ENCODE peak calls at places on chromosomes 1 and 21, in ten cellular contexts. K, P, B, I, M, J, T, C, V and L are unnamed samples.

GRCh38 chr1:247210062-247210385 is 38.2 kb upstream of the ZNF124 start:
- DNase-seq in M (no peak), V (no peak), T (peak; percentile 4), K (no peak), I (no peak), C (no peak), B (no peak), P (no peak), J (no peak), L (no peak)

GRCh38 chr21:18443085-18443484 is 39.5 kb upstream of the TMPRSS15 start:
- DNase-seq in J (no peak), T (no peak), P (no peak), C (no peak), B (no peak), V (no peak), I (no peak), M (no peak), K (no peak), L (no peak)

GRCh38 chr1:27358038-27358927 is 8.5 kb downstream of the MAP3K6 start:
- DNase-seq in J (no peak), T (no peak), M (no peak), K (no peak), P (no peak), B (no peak), V (no peak), I (no peak), C (no peak), L (no peak)

GRCh38 chr1:154324669-154325582 is at the start of gene ATP8B2:
- DNase-seq in J (peak; percentile 74), C (peak; percentile 55), M (peak; percentile 93), I (peak; percentile 75), P (peak; percentile 84), K (no peak), T (peak; percentile 47), V (peak; percentile 66), B (peak; percentile 85), L (peak; percentile 91)

GRCh38 chr1:184386271-184387068 is at the start of gene C1orf21:
- DNase-seq in K (peak; percentile 51), P (peak; percentile 70), B (peak; percentile 87), T (peak; percentile 77), M (peak; percentile 93), I (peak; percentile 49), V (peak; percentile 34), J (peak; percentile 69), C (peak; percentile 74), L (peak; percentile 82)

GRCh38 chr21:33244082-33244780 is 14.5 kb downstream of the IFNAR2 start:
- DNase-seq in I (no peak), C (no peak), P (no peak), M (no peak), V (no peak), J (no peak), B (no peak), T (no peak), K (no peak), L (no peak)

GRCh38 chr1:75723989-75724471 is 479 bp upstream of the ACADM start:
- DNase-seq in V (peak; percentile 45), P (peak; percentile 68), T (peak; percentile 87), M (peak; percentile 91), K (peak; percentile 76), C (peak; percentile 89), J (peak; percentile 72), B (peak; percentile 82), I (peak; percentile 58), L (peak; percentile 84)

GRCh38 chr21:41199123-41199522 is 31.2 kb downstream of the BACE2 start:
- DNase-seq in C (no peak), I (no peak), K (no peak), J (no peak), T (no peak), V (no peak), P (no peak), B (no peak), M (no peak), L (no peak)

GRCh38 chr1:99445486-99445885 is 181.2 kb downstream of the PLPPR4 start:
- DNase-seq in B (no peak), P (no peak), J (no peak), C (no peak), T (no peak), M (no peak), I (no peak), K (no peak), V (no peak), L (no peak)

GRCh38 chr1:245155186-245156040 is 628 bp downstream of the KIF26B start:
- DNase-seq in M (peak; percentile 60), C (peak; percentile 34), T (peak; percentile 45), J (no peak), K (no peak), I (no peak), V (no peak), B (peak; percentile 24), P (no peak), L (peak; percentile 12)

GRCh38 chr1:52414942-52415341 is 10.5 kb downstream of the PRPF38A start:
- DNase-seq in T (no peak), V (no peak), M (no peak), B (no peak), J (no peak), P (no peak), C (no peak), K (no peak), I (no peak), L (no peak)

GRCh38 chr1:32247452-32247851 is 430 bp downstream of the FAM167B start:
- DNase-seq in P (no peak), I (no peak), V (no peak), J (no peak), M (no peak), C (no peak), B (no peak), T (no peak), K (no peak), L (no peak)

GRCh38 chr1:28144203-28145135 is 32.0 kb downstream of the PTAFR start:
- DNase-seq in V (no peak), I (no peak), T (peak; percentile 29), B (peak; percentile 75), K (peak; percentile 91), M (no peak), J (no peak), P (peak; percentile 13), C (no peak), L (peak; percentile 68)

GRCh38 chr1:180269848-180270766 is 40.0 kb downstream of the LHX4 start:
- DNase-seq in J (no peak), T (peak; percentile 27), V (no peak), I (no peak), M (peak; percentile 85), C (no peak), B (no peak), K (no peak), P (no peak), L (no peak)

GRCh38 chr1:219990782-219991510 is 55.4 kb downstream of the EPRS1 start:
- DNase-seq in J (no peak), P (no peak), V (no peak), K (no peak), I (no peak), M (peak; percentile 61), B (peak; percentile 38), C (no peak), T (peak; percentile 33), L (no peak)

GRCh38 chr1:30847358-30847972 is 61.1 kb downstream of the SDC3 start:
- DNase-seq in B (no peak), M (peak; percentile 73), C (peak; percentile 62), V (no peak), T (peak; percentile 88), J (no peak), K (no peak), I (no peak), P (no peak), L (no peak)

GRCh38 chr1:68104155-68104554 is 53.7 kb upstream of the DIRAS3 start:
- DNase-seq in B (no peak), I (no peak), V (no peak), P (no peak), T (no peak), C (no peak), K (no peak), M (no peak), J (no peak), L (no peak)

GRCh38 chr1:5897281-5897680 is 94.9 kb downstream of the NPHP4 start:
- DNase-seq in V (no peak), K (no peak), T (no peak), I (no peak), M (peak; percentile 66), C (no peak), P (no peak), J (no peak), B (no peak), L (no peak)

GRCh38 chr1:98119793-98120192 is 199.0 kb upstream of the DPYD start:
- DNase-seq in J (no peak), M (peak; percentile 60), I (no peak), V (no peak), K (no peak), T (no peak), C (no peak), P (no peak), B (peak; percentile 25), L (no peak)

GRCh38 chr1:16186655-16187235 is 25.7 kb downstream of the ARHGEF19 start:
- DNase-seq in P (no peak), V (no peak), I (no peak), B (no peak), C (no peak), T (no peak), M (no peak), K (no peak), J (no peak), L (no peak)

GRCh38 chr1:171137580-171137979 is 46.9 kb downstream of the FMO3 start:
- DNase-seq in J (no peak), B (no peak), T (no peak), M (peak; percentile 22), V (no peak), I (no peak), P (no peak), C (no peak), K (no peak), L (no peak)

GRCh38 chr1:198018529-198018928 is 101.4 kb downstream of the LHX9 start:
- DNase-seq in C (no peak), M (no peak), J (no peak), B (peak; percentile 97), K (peak; percentile 82), P (no peak), V (no peak), I (no peak), T (peak; percentile 25), L (no peak)

GRCh38 chr1:167450843-167451242 is 67.5 kb downstream of the CD247 start:
- DNase-seq in M (no peak), V (no peak), J (no peak), I (no peak), B (no peak), T (no peak), K (no peak), C (no peak), P (no peak), L (peak; percentile 41)

GRCh38 chr21:25963186-25963585 is 207.4 kb downstream of the APP start:
- DNase-seq in P (no peak), K (peak; percentile 87), J (no peak), M (no peak), T (no peak), V (no peak), I (no peak), B (peak; percentile 75), C (no peak), L (no peak)